ENCODE peak calls at places on chromosomes 5 and 9, in nine cellular contexts. F is tibial artery, E is right lobe of liver, Q is BJ, A is cardiac muscle cell, O is heart left ventricle, C is GM23338, M is PC-9, H is fibroblast of lung. D is an unnamed sample.

GRCh38 chr5:166648736-166649135 is 1642.7 kb upstream of the WWC1 start:
- DNase-seq in F (no peak), E (no peak), Q (no peak), A (peak; percentile 61), O (no peak), C (no peak), M (no peak), H (no peak), D (no peak)

GRCh38 chr5:310941-311434 is 10.5 kb upstream of the AHRR start:
- DNase-seq in F (no peak), E (peak; percentile 73), Q (no peak), A (peak; percentile 21), O (no peak), C (no peak), M (no peak), H (peak; percentile 43), D (no peak)

GRCh38 chr9:110432253-110432652 is 94.6 kb upstream of the TXNDC8 start:
- DNase-seq in F (no peak), E (no peak), Q (no peak), A (peak; percentile 83), O (no peak), C (no peak), M (no peak), H (peak; percentile 8), D (no peak)

GRCh38 chr5:95921501-95921900 is 40.1 kb downstream of the ELL2 start:
- DNase-seq in F (no peak), E (no peak), Q (no peak), A (no peak), O (no peak), C (no peak), M (no peak), H (no peak), D (no peak)

GRCh38 chr5:166845044-166845443 is 1446.4 kb upstream of the WWC1 start:
- DNase-seq in F (no peak), E (no peak), Q (no peak), A (peak; percentile 34), O (no peak), C (peak; percentile 60), M (no peak), H (peak; percentile 24), D (no peak)

GRCh38 chr9:125752070-125752628 is 5.0 kb downstream of the PBX3 start:
- DNase-seq in F (no peak), E (no peak), Q (no peak), A (no peak), O (no peak), C (peak; percentile 43), M (peak; percentile 56), H (no peak), D (no peak)

GRCh38 chr9:38683336-38683735 is 36.6 kb downstream of the FAM240B start:
- DNase-seq in F (no peak), E (no peak), Q (no peak), A (peak; percentile 39), O (no peak), C (no peak), M (no peak), H (no peak), D (no peak)

GRCh38 chr9:22111176-22111870 is 102.2 kb upstream of the CDKN2B start:
- DNase-seq in F (no peak), E (no peak), Q (no peak), A (no peak), O (no peak), C (no peak), M (no peak), H (no peak), D (no peak)

GRCh38 chr9:2208991-2209390 is 193.8 kb downstream of the SMARCA2 start:
- DNase-seq in F (no peak), E (no peak), Q (no peak), A (no peak), O (no peak), C (no peak), M (no peak), H (no peak), D (no peak)
- H3K4me3 ChIP-seq in F (no peak overlapping the region), E (no peak overlapping the region), Q (no peak overlapping the region), A (no peak overlapping the region), O (no peak overlapping the region), C (no peak overlapping the region), M (no peak overlapping the region), H (no peak overlapping the region), D (no peak overlapping the region)

GRCh38 chr5:179319123-179319522 is 26.1 kb downstream of the ADAMTS2 start:
- DNase-seq in F (no peak), E (no peak), Q (no peak), A (no peak), O (no peak), C (no peak), M (no peak), H (no peak), D (no peak)

GRCh38 chr5:179316961-179317360 is 28.3 kb downstream of the ADAMTS2 start:
- DNase-seq in F (no peak), E (peak; percentile 18), Q (no peak), A (no peak), O (no peak), C (no peak), M (no peak), H (no peak), D (peak; percentile 49)

GRCh38 chr5:179319741-179320281 is 25.4 kb downstream of the ADAMTS2 start:
- DNase-seq in F (peak; percentile 62), E (peak; percentile 14), Q (peak; percentile 63), A (peak; percentile 71), O (no peak), C (no peak), M (no peak), H (peak; percentile 52), D (peak; percentile 66)

GRCh38 chr5:179317411-179318192 is 27.7 kb downstream of the ADAMTS2 start:
- DNase-seq in F (no peak), E (peak; percentile 14), Q (no peak), A (no peak), O (no peak), C (no peak), M (no peak), H (no peak), D (peak; percentile 65)

GRCh38 chr5:179318193-179318955 is 26.9 kb downstream of the ADAMTS2 start:
- DNase-seq in F (no peak), E (peak; percentile 10), Q (no peak), A (no peak), O (no peak), C (no peak), M (no peak), H (no peak), D (peak; percentile 76)
- H3K36me3 ChIP-seq in F (no peaks in the 10 kb centered on the region), E (no peaks in the 10 kb centered on the region), Q (peaks cover 4% of the 10 kb centered on the region), A (no peaks in the 10 kb centered on the region), O (no peaks in the 10 kb centered on the region), C (no peaks in the 10 kb centered on the region), M (no peaks in the 10 kb centered on the region), H (peaks cover 3% of the 10 kb centered on the region), D (no peaks in the 10 kb centered on the region)

GRCh38 chr9:123335986-123336329 is 20.0 kb upstream of the CRB2 start:
- DNase-seq in F (no peak), E (no peak), Q (no peak), A (no peak), O (no peak), C (no peak), M (no peak), H (no peak), D (no peak)
- H3K4me3 ChIP-seq in F (no peak overlapping the region), E (no peak overlapping the region), Q (no peak overlapping the region), A (no peak overlapping the region), O (no peak overlapping the region), C (no peak overlapping the region), M (no peak overlapping the region), H (no peak overlapping the region), D (no peak overlapping the region)

DNA sequence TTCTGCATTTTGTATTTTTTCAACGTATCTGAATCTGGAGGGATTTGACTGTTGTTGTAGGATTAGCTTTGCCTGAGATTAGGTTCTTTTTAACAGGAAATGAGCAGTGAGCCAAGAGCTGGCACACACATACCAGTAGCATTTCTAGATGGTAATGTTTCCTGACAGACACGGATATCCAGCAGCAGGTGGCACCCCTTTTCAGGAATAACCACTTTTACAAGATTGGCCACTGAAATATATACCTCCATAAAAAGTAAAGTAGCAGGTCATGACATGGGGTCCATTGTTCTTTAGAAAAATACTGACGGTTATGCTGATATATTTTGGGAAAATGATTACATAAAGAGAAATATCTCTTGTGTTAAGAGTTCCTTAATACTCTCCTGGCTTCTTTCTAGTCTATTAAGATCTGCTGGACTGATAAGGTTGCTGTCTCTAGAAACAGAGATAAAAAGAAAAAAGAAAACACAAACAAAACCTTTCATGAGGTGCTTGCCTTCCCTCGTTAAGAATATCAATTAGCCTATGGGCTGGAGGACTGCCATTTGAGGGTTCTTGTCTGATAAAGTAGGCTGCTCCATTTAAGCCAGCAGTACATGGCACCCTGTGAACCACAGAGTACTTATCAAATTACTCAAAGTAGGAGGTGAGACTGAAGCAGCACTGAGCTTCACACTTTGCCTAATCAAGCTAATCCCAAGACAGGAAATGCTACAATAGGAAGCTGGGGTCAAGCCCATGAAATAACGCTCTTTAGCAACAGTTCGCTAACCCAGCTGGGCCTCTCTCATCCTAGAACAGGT is 101.6 kb upstream of the PCA3 start:
- DNase-seq in F (no peak), E (no peak), Q (no peak), A (no peak), O (no peak), C (no peak), M (peak; percentile 49), H (no peak), D (no peak)
- H3K36me3 ChIP-seq in F (no peaks in the 10 kb centered on the region), E (no peaks in the 10 kb centered on the region), Q (no peaks in the 10 kb centered on the region), A (no peaks in the 10 kb centered on the region), O (no peaks in the 10 kb centered on the region), C (no peaks in the 10 kb centered on the region), M (no peaks in the 10 kb centered on the region), H (no peaks in the 10 kb centered on the region), D (no peaks in the 10 kb centered on the region)

D was measured in kidney.